ENCODE peak calls at places on chromosomes 16 and 17, in nine cellular contexts. W, N, F, T, R, G, X, U and J are unnamed samples.

GRCh38 chr16:12874135-12874534 is 27.3 kb upstream of the SHISA9 start:
- DNase-seq in W (no peak), R (peak), U (no peak), G (no peak), F (no peak), T (no peak), N (no peak), X (no peak), J (no peak)

GRCh38 chr16:52128407-52128806 is 418.5 kb downstream of the TOX3 start:
- DNase-seq in X (no peak), R (no peak), W (no peak), N (no peak), T (no peak), F (no peak), U (no peak), G (no peak), J (no peak)

GRCh38 chr16:79580465-79581200 is 19.9 kb downstream of the MAF start:
- DNase-seq in R (no peak), W (no peak), G (no peak), X (no peak), T (no peak), N (no peak), F (no peak), U (no peak), J (no peak)

GRCh38 chr17:78998311-78999055 is 11.1 kb downstream of the CANT1 start:
- DNase-seq in R (no peak), T (peak), W (peak), F (peak), X (no peak), N (peak), G (no peak), U (no peak), J (peak)

GRCh38 chr16:57374067-57374534 is 1.8 kb downstream of the CX3CL1 start:
- DNase-seq in T (no peak), W (no peak), R (no peak), U (no peak), X (no peak), N (no peak), F (peak), G (no peak), J (no peak)

GRCh38 chr17:67759355-67760171 is 41.8 kb downstream of the NOL11 start:
- DNase-seq in F (peak), N (no peak), T (peak), U (no peak), R (no peak), X (no peak), G (no peak), W (peak), J (no peak)

GRCh38 chr16:57616241-57616640 is 12.2 kb upstream of the ADGRG1 start:
- DNase-seq in T (no peak), N (peak), G (no peak), X (no peak), R (no peak), U (no peak), F (no peak), W (no peak), J (peak)

GRCh38 chr16:2095918-2096582 is 39.6 kb downstream of the PKD1 start:
- DNase-seq in X (no peak), N (no peak), G (no peak), F (no peak), U (no peak), W (no peak), T (no peak), R (no peak), J (no peak)

GRCh38 chr17:9755083-9755482 is 36.3 kb downstream of the DHRS7C start:
- DNase-seq in U (no peak), W (no peak), F (no peak), R (peak), T (no peak), G (no peak), N (no peak), X (no peak), J (no peak)

GRCh38 chr17:45380046-45380765 is 52.5 kb downstream of the ARHGAP27 start:
- DNase-seq in U (no peak), R (no peak), W (no peak), G (no peak), X (no peak), T (peak), F (no peak), N (no peak), J (no peak)

GRCh38 chr16:12462690-12463646 is 340.7 kb downstream of the CPPED1 start:
- DNase-seq in N (no peak), X (no peak), T (no peak), U (no peak), R (no peak), G (peak), W (no peak), F (no peak), J (no peak)

GRCh38 chr17:61805399-61805798 is 57.9 kb downstream of the BRIP1 start:
- DNase-seq in T (no peak), F (no peak), N (no peak), X (no peak), R (no peak), U (peak), W (no peak), G (no peak), J (no peak)

GRCh38 chr17:78774956-78775571 is 7.0 kb downstream of the CYTH1 start:
- DNase-seq in N (peak), R (no peak), U (no peak), F (no peak), W (no peak), G (no peak), X (peak), T (no peak), J (no peak)

DNA sequence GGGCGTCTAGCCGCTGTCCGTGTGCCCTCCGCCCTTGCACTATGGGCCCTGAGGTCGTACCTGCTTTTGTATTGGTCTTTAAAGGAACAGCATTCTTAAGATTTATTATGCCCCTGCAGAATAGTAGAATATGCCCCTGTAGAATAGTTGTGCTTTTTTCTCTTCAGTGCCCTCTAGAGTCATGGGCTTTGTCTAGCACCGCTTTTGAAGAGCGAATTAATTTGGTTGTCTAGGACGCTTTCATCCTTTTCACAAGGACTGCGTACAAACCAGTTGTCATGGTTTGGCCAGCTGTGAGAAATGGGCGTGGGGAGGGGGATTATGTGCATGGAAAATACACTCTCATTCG is 615 bp downstream of the CEP95 start:
- DNase-seq in U (no peak), T (no peak), N (no peak), W (no peak), G (peak), R (peak), X (no peak), F (peak), J (no peak)
- TF ChIP-seq CTCF in U (peak), T (no peak), N (peak), W (peak), G (peak), R (peak), X (peak), F (peak), J (peak)

GRCh38 chr17:49741009-49741691 is 22.8 kb downstream of the FAM117A start:
- DNase-seq in F (peak), G (no peak), U (no peak), T (no peak), R (no peak), X (no peak), W (no peak), N (no peak), J (no peak)
- H3K4me3 ChIP-seq in F (no peak), G (no peak), U (no peak), T (no peak), R (no peak), X (peak), W (no peak), N (peak), J (no peak)

GRCh38 chr16:50778284-50779163 is 36.6 kb downstream of the CYLD start:
- DNase-seq in G (no peak), R (no peak), T (no peak), U (no peak), F (no peak), N (no peak), X (no peak), W (no peak), J (no peak)

GRCh38 chr16:50781518-50781917 is 39.6 kb downstream of the CYLD start:
- DNase-seq in R (no peak), T (no peak), G (no peak), N (no peak), W (no peak), X (no peak), U (no peak), F (no peak), J (no peak)

GRCh38 chr16:50776042-50776441 is 34.2 kb downstream of the CYLD start:
- DNase-seq in R (no peak), N (no peak), G (no peak), U (no peak), T (no peak), W (no peak), F (no peak), X (no peak), J (no peak)

DNA sequence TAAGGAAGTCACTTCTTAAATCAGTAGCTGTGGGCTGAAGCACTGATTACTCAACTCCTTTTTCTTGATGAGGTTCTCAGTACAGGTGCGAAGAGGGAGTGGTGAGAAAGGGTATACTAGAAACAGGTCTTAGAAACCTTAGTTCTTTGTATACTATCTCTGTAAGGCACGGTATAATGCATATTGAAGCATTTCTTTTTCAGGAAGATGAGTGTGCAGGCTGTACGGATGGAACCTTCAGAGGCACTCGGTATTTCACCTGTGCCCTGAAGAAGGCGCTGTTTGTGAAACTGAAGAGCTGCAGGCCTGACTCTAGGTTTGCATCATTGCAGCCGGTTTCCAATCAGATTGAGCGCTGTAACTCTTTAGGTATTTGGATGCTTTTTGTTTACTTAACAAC is 39.2 kb downstream of the CYLD start:
- DNase-seq in F (no peak), W (no peak), U (no peak), X (no peak), R (peak), T (no peak), N (no peak), G (no peak), J (no peak)
- H3K27ac ChIP-seq in F (no peak), W (no peak), U (no peak), X (no peak), R (no peak), T (no peak), N (no peak), G (no peak), J (no peak)

GRCh38 chr16:67393790-67394270 is 532 bp upstream of the TPPP3 start:
- DNase-seq in R (no peak), N (no peak), F (no peak), W (no peak), T (peak), G (no peak), U (no peak), X (no peak), J (no peak)

GRCh38 chr16:67393111-67393789 is at the start of gene TPPP3:
- DNase-seq in F (peak), U (no peak), T (peak), W (peak), N (peak), G (peak), X (no peak), R (peak), J (peak)

GRCh38 chr16:67395105-67395457 is 1.8 kb upstream of the TPPP3 start:
- DNase-seq in X (no peak), U (no peak), N (no peak), G (no peak), R (no peak), T (no peak), W (no peak), F (no peak), J (no peak)

GRCh38 chr16:67395458-67396158 is 2.3 kb upstream of the TPPP3 start:
- DNase-seq in G (no peak), T (peak), F (no peak), N (no peak), R (no peak), W (no peak), U (no peak), X (no peak), J (no peak)

DNA sequence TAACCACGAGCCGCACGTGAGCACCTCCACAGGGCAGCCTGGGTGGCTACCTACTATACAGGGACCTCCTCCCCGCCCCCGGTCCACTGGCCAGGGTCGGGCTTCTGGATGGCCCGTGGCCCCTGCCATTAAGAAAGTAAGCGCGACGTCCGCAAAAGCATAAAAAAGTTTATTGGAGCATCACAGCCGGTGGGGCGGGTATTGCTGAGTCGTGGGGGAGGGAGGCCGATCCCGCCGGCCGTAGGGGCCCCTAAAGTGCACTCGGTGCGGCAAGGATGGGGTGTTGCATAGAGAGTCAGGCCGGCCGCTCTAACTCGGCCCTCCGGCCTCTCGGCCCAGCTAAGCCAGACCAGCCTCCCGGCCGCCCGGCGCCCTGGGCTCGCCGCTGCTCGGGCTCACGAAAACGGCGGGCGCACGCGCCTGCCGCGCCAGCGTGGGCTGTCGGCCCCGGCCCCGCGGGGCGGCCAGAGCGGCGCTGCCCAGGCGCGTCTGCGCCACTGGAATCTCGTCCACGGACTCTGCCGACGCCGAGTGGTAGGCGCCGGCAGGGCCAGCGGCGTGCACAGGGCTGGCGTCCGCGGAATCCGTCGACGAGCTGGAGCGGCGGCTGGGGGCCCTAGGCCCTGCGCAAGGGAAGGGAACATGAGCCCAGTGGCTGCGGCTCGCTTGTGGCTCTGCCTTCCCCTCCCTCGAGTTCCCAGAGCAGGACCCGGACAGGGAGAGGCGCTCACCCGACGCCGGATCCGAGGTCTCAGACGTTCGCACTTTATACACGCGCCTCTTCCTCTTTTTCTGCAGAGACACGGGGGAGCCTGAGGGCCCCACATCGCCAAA is 1.2 kb upstream of the TPPP3 start:
- DNase-seq in X (no peak), W (peak), N (no peak), G (no peak), F (no peak), T (peak), U (no peak), R (no peak), J (peak)
- TF ChIP-seq CTCF in X (no peak), W (no peak), N (no peak), G (no peak), F (no peak), T (no peak), U (no peak), R (no peak), J (no peak)

GRCh38 chr17:16584273-16584995 is 15.4 kb upstream of the ZNF287 start:
- DNase-seq in R (peak), N (peak), W (peak), U (no peak), X (peak), G (peak), F (peak), T (peak), J (peak)
- H3K4me3 ChIP-seq in R (peak), N (peak), W (no peak), U (no peak), X (peak), G (peak), F (peak), T (peak), J (peak)

DNA sequence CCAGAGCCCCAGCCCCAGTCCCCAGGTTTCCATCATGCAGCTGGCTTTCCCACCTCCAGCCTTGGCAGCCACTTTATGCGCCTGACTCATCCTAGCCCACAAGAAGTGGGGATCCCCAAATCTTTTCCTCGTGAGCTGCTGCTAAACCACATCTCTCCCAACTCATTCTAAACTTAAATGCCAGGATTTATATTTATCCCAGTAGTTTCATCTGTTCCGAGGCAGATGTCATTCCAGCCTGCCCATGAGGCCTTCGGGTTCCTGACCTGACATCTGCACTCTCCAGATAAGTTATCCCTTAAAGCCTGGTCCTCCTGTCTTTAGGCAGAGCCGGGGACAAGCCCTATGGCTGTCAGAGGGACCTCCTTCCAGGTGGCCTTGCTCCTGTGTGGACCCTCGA is 16.6 kb downstream of the PLXDC1 start:
- DNase-seq in G (no peak), T (peak), X (no peak), U (no peak), R (no peak), W (no peak), F (no peak), N (no peak), J (no peak)
- H3K27ac ChIP-seq in G (no peak), T (no peak), X (no peak), U (no peak), R (no peak), W (no peak), F (no peak), N (no peak), J (no peak)